ENCODE peak calls at places on chromosomes 6 and 20, in six cellular contexts. S is GM12878, U is HepG2, F is HCT116, Q is H1, X is K562. L is an unnamed sample. For H3K27me3, the result is how much of the 10 kb centered on the place peaks cover.

GRCh38 chr6:166025149-166025898 is 142.3 kb downstream of the TBXT start:
- DNase-seq in S (no peak), U (no peak), F (no peak), Q (no peak), X (no peak), L (no peak)

GRCh38 chr20:58043866-58044140 is 184.7 kb downstream of the ANKRD60 start:
- DNase-seq in S (no peak), U (no peak), F (no peak), Q (no peak), X (no peak), L (no peak)

GRCh38 chr20:20360464-20360863 is 7.4 kb upstream of the INSM1 start:
- DNase-seq in S (no peak), U (peak), F (peak), Q (no peak), X (peak), L (no peak)

GRCh38 chr20:25254571-25254970 is 6.7 kb downstream of the PYGB start:
- DNase-seq in S (no peak), U (no peak), F (no peak), Q (no peak), X (no peak), L (no peak)

GRCh38 chr6:145352382-145353080 is 382.8 kb downstream of the EPM2A start:
- DNase-seq in S (no peak), U (no peak), F (no peak), Q (no peak), X (no peak), L (no peak)

GRCh38 chr6:130815200-130816071 is 11.8 kb upstream of the SMLR1 start:
- DNase-seq in S (no peak), U (peak), F (no peak), Q (no peak), X (no peak), L (no peak)

GRCh38 chr20:25280574-25281535 is 33.0 kb downstream of the PYGB start:
- DNase-seq in S (no peak), U (no peak), F (no peak), Q (peak), X (no peak), L (no peak)

GRCh38 chr20:54347216-54347833 is 128.1 kb upstream of the DOK5 start:
- DNase-seq in S (no peak), U (no peak), F (no peak), Q (no peak), X (no peak), L (no peak)

GRCh38 chr6:2976571-2977085 is 5.3 kb upstream of the SERPINB6 start:
- DNase-seq in S (no peak), U (no peak), F (no peak), Q (no peak), X (no peak), L (no peak)

GRCh38 chr6:168157272-168158007 is 78.4 kb upstream of the FRMD1 start:
- DNase-seq in S (no peak), U (no peak), F (no peak), Q (peak), X (no peak), L (no peak)

GRCh38 chr6:16239090-16239797 is 857 bp downstream of the GMPR start:
- DNase-seq in S (no peak), U (no peak), F (no peak), Q (peak), X (peak), L (no peak)

GRCh38 chr6:139423970-139424667 is 49.7 kb upstream of the CITED2 start:
- DNase-seq in S (no peak), U (no peak), F (no peak), Q (no peak), X (no peak), L (no peak)

GRCh38 chr6:98724537-98724936 is 109.8 kb upstream of the POU3F2 start:
- DNase-seq in S (no peak), U (peak), F (no peak), Q (no peak), X (no peak), L (no peak)

GRCh38 chr6:136921936-136922679 is at the start of gene SLC35D3:
- DNase-seq in S (no peak), U (no peak), F (no peak), Q (peak), X (no peak), L (no peak)

GRCh38 chr6:22149081-22149480 is 147.8 kb downstream of the PRL start:
- DNase-seq in S (no peak), U (no peak), F (no peak), Q (no peak), X (no peak), L (no peak)

GRCh38 chr20:51797357-51798025 is 4.8 kb downstream of the SALL4 start:
- DNase-seq in S (no peak), U (no peak), F (no peak), Q (no peak), X (no peak), L (no peak)

GRCh38 chr20:44776977-44777376 is 31.3 kb downstream of the KCNK15 start:
- DNase-seq in S (no peak), U (peak), F (no peak), Q (peak), X (peak), L (peak)

GRCh38 chr6:140535511-140535910 is 1161.1 kb upstream of the CITED2 start:
- DNase-seq in S (no peak), U (no peak), F (no peak), Q (no peak), X (no peak), L (no peak)

GRCh38 chr6:69827491-69827890 is 30.7 kb upstream of the LMBRD1 start:
- DNase-seq in S (no peak), U (no peak), F (no peak), Q (no peak), X (no peak), L (no peak)

GRCh38 chr20:63315240-63315981 is 22.4 kb downstream of the COL20A1 start:
- DNase-seq in S (no peak), U (no peak), F (no peak), Q (no peak), X (no peak), L (no peak)

GRCh38 chr6:155026366-155027045 is 31.4 kb downstream of the TIAM2 start:
- DNase-seq in S (no peak), U (peak), F (peak), Q (no peak), X (no peak), L (no peak)

GRCh38 chr6:115740907-115741306 is 319.8 kb downstream of the FRK start:
- DNase-seq in S (no peak), U (no peak), F (no peak), Q (no peak), X (no peak), L (no peak)

GRCh38 chr6:107353773-107354382 is 105.5 kb downstream of the PDSS2 start:
- DNase-seq in S (no peak), U (no peak), F (no peak), Q (no peak), X (no peak), L (no peak)

GRCh38 chr6:2917065-2917464 is 14.0 kb upstream of the SERPINB9 start:
- DNase-seq in S (no peak), U (no peak), F (no peak), Q (peak), X (peak), L (no peak)

GRCh38 chr6:1542764-1543163 is 67.0 kb upstream of the FOXC1 start:
- DNase-seq in S (no peak), U (no peak), F (no peak), Q (no peak), X (no peak), L (no peak)

GRCh38 chr6:2061880-2062279 is 183.5 kb downstream of the GMDS start:
- DNase-seq in S (no peak), U (no peak), F (no peak), Q (no peak), X (no peak), L (no peak)

GRCh38 chr6:138685781-138686180 is 87.8 kb upstream of the CCDC28A start:
- DNase-seq in S (no peak), U (no peak), F (no peak), Q (no peak), X (no peak), L (no peak)

GRCh38 chr20:6765469-6766058 is 1.9 kb upstream of the BMP2 start:
- DNase-seq in S (no peak), U (peak), F (peak), Q (no peak), X (peak), L (no peak)

GRCh38 chr20:24755411-24755922 is 193.6 kb upstream of the CST7 start:
- DNase-seq in S (no peak), U (peak), F (no peak), Q (no peak), X (no peak), L (no peak)

GRCh38 chr6:149897015-149897697 is 757 bp downstream of the RAET1E start:
- DNase-seq in S (no peak), U (no peak), F (peak), Q (no peak), X (no peak), L (no peak)

GRCh38 chr6:169589293-169589692 is 112.5 kb downstream of the WDR27 start:
- DNase-seq in S (no peak), U (no peak), F (no peak), Q (no peak), X (no peak), L (no peak)

GRCh38 chr6:78808356-78808891 is 58.9 kb upstream of the IRAK1BP1 start:
- DNase-seq in S (no peak), U (no peak), F (no peak), Q (no peak), X (no peak), L (no peak)

GRCh38 chr20:2693286-2693995 is 861 bp downstream of the EBF4 start:
- DNase-seq in S (no peak), U (no peak), F (no peak), Q (peak), X (no peak), L (no peak)

GRCh38 chr20:50371878-50372769 is 138.1 kb upstream of the PTPN1 start:
- DNase-seq in S (no peak), U (peak), F (no peak), Q (no peak), X (no peak), L (no peak)

DNA sequence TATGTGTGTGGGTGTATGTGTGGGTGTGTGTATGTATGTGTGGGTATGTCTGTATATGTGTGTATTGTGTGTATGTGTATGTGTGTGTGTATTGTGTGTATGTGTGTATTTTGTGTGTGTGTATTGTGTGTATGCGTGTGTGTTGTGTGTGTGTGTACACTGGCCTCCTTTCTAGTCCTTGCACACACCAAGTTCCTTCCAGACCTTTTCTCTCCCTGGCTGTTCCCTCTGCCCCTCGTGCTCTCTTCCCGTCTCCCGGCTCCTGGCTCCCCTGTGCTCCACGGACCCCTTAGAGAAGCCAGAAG is 11.4 kb downstream of the VSTM2L start:
- DNase-seq in S (no peak), U (no peak), F (no peak), Q (no peak), X (no peak), L (no peak)
- H3K27me3 ChIP-seq in S (under half), U (half or more), F (under half), Q (under half), X (half or more), L (half or more)

DNA sequence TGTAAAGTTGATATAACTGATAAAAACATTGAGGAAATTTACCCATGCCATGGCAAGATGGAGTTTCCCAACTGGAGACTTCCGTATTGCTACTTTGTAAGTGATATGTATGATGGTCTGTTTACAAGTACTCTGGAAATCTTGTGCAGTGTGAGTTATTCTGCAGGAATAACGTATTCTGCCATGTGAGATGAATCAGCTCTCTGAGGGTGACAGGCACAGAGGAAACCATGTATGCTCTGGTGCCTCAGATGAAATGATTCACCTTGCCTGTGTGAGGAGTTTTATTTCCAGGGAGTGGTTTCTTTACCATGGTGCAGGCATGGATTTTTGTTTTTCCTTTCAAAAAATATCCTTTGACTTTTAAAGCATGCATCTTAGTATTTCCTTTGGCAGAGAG is 35.9 kb upstream of the MTRF1L start:
- DNase-seq in S (no peak), U (no peak), F (no peak), Q (no peak), X (no peak), L (no peak)
- TF ChIP-seq ZNF274 in S (no peak), U (no peak), F (no peak), Q (no peak), X (no peak), L (no peak)

GRCh38 chr6:113858605-113859348 is 1.6 kb downstream of the MARCKS start:
- DNase-seq in S (peak), U (peak), F (peak), Q (peak), X (peak), L (peak)

GRCh38 chr6:113857565-113858066 is 471 bp downstream of the MARCKS start:
- DNase-seq in S (no peak), U (no peak), F (no peak), Q (peak), X (peak), L (no peak)

GRCh38 chr6:113860165-113860955 is 3.2 kb downstream of the MARCKS start:
- DNase-seq in S (no peak), U (peak), F (no peak), Q (no peak), X (no peak), L (no peak)

GRCh38 chr6:113858067-113858604 is 991 bp downstream of the MARCKS start:
- DNase-seq in S (no peak), U (no peak), F (no peak), Q (peak), X (no peak), L (no peak)

GRCh38 chr6:113859349-113860164 is 2.4 kb downstream of the MARCKS start:
- DNase-seq in S (no peak), U (no peak), F (no peak), Q (no peak), X (no peak), L (no peak)
- H3K27me3 ChIP-seq in S (under half), U (under half), F (under half), Q (under half), X (under half), L (under half)

GRCh38 chr6:37812835-37813234 is 6.7 kb upstream of the ZFAND3 start:
- DNase-seq in S (no peak), U (no peak), F (no peak), Q (no peak), X (no peak), L (no peak)

GRCh38 chr6:37807656-37808055 is 11.9 kb upstream of the ZFAND3 start:
- DNase-seq in S (no peak), U (no peak), F (no peak), Q (no peak), X (no peak), L (no peak)

GRCh38 chr6:37806213-37806612 is 13.3 kb upstream of the ZFAND3 start:
- DNase-seq in S (no peak), U (no peak), F (no peak), Q (no peak), X (no peak), L (no peak)

GRCh38 chr6:37804676-37805075 is 14.9 kb upstream of the ZFAND3 start:
- DNase-seq in S (no peak), U (no peak), F (no peak), Q (no peak), X (no peak), L (no peak)

DNA sequence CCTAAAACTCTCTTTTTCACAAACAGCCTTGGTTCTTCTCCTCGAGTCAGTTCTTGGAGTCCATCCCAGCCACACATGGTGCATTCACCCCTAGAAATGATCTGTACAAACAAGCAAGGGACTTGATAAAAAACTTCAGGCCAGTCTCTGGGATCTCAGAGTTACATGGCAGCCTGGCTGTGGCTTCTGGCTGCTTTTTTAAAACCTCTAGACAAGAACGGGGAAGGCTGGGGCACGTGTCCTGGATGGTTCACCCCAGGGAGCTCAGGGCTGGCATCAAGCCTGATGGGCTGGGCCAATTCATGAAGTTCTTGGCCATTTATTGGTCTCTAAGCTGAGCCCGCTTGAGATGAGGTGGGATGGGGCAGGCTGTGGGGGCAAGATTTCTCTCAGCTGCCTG is 10.4 kb upstream of the ZFAND3 start:
- DNase-seq in S (no peak), U (no peak), F (no peak), Q (no peak), X (no peak), L (no peak)
- TF ChIP-seq ZNF274 in S (no peak), U (no peak), F (no peak), Q (no peak), X (no peak), L (no peak)

DNA sequence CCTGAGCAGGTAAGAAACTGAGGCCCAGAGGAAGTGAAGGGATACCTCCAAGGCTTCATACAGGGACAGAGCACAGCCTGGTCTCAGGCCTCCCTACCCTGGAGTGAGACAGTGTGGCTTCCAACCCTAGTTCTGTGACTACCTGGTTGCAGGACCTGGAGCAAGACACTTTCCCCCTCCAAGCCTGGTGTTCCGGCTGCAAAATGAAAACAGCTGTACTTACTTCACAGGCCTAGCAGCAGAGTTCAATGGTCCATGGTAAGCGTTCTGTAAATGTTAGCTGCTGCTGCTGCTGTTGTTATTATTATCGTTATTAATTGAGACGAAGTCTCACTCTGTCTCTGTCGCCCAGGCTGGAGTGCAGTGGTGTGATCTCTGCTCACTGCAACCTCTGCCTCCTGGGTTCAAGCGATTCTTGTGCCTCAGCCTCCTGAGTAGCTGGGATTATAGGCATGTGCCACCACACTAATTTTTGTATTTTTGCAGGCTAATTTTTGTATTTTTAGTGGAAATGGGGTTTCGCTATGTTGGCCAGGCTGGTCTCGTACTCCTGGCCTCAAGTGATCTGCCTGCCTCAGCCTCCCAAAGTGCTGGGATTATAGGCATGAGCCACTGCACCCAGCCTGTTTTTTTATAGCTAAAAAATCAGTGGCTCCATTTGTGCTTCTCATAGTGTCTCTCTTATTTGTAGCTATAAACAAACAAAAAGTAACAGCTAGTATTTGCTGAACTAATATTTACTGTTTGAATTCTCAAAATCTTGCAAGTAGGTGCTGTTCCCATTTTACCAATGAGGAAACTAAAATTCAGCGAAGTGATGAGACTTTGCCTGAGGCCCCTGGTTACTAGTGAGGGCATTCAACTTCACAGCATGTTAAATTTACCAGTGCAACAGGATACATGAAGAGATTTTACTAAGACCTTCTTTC is 41.9 kb downstream of the COX4I2 start:
- DNase-seq in S (no peak), U (peak), F (no peak), Q (no peak), X (no peak), L (no peak)
- H3K27me3 ChIP-seq in S (under half), U (under half), F (under half), Q (under half), X (under half), L (under half)

GRCh38 chr6:5786321-5787053 is 220.2 kb downstream of the NRN1 start:
- DNase-seq in S (no peak), U (no peak), F (no peak), Q (no peak), X (no peak), L (no peak)
- TF ChIP-seq ZNF274 in S (no peak), U (no peak), F (no peak), Q (no peak), X (no peak), L (no peak)

DNA sequence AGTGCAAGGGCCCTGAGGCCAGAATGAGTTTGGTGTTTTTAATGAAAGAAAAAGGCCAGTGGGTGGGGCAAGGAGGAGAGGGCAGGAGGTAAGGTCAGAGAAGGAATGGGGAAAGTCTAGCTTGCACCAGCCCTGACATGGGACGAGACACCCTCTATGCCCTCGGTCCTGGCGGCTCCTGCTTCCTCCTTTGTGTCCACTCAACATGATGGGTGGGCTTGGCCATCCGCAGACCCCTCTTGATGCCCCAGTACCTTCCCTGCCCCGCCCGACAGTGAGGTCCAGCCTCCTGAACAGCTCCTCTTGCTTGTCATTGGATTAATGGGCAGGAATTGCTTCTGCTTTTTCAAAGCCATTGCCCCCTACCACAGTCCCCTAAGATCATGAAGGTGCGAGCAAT is 33.6 kb upstream of the ANGPT4 start:
- DNase-seq in S (no peak), U (no peak), F (no peak), Q (no peak), X (no peak), L (no peak)
- H3K27me3 ChIP-seq in S (under half), U (under half), F (under half), Q (under half), X (half or more), L (under half)

GRCh38 chr6:135219346-135219745 is 38.2 kb downstream of the MYB start:
- DNase-seq in S (no peak), U (no peak), F (no peak), Q (no peak), X (no peak), L (no peak)
- TF ChIP-seq ZNF274 in S (no peak), U (no peak), F (no peak), Q (no peak), X (no peak), L (no peak)

GRCh38 chr6:90472716-90473115 is 114.2 kb downstream of the MAP3K7 start:
- DNase-seq in S (no peak), U (no peak), F (no peak), Q (no peak), X (no peak), L (no peak)

GRCh38 chr6:90479603-90479926 is 107.3 kb downstream of the MAP3K7 start:
- DNase-seq in S (no peak), U (no peak), F (no peak), Q (no peak), X (no peak), L (no peak)

GRCh38 chr6:90478789-90479602 is 107.9 kb downstream of the MAP3K7 start:
- DNase-seq in S (peak), U (peak), F (peak), Q (peak), X (peak), L (peak)

GRCh38 chr6:90478278-90478677 is 108.6 kb downstream of the MAP3K7 start:
- DNase-seq in S (no peak), U (no peak), F (no peak), Q (peak), X (peak), L (no peak)

GRCh38 chr6:90477366-90477765 is 109.5 kb downstream of the MAP3K7 start:
- DNase-seq in S (no peak), U (no peak), F (no peak), Q (no peak), X (no peak), L (no peak)
- H3K27me3 ChIP-seq in S (under half), U (under half), F (under half), Q (under half), X (under half), L (under half)